ENCODE peak calls at places on chromosomes 16 and 17, in four cellular contexts. Y is H1, Q is K562, V is GM12878. J is an unnamed sample.

GRCh38 chr16:82995927-82996441 is 369.2 kb downstream of the CDH13 start:
- DNase-seq in V (no peak), Q (no peak), Y (no peak), J (no peak)

GRCh38 chr16:9123871-9124270 is 32.4 kb downstream of the HAPSTR1 start:
- DNase-seq in Y (no peak), V (no peak), Q (no peak), J (no peak)

GRCh38 chr16:5751216-5751615 is 653.6 kb upstream of the EEF2KMT start:
- DNase-seq in Y (no peak), Q (no peak), V (no peak), J (no peak)

GRCh38 chr16:23691483-23692189 is 12.9 kb downstream of the PLK1 start:
- DNase-seq in Q (no peak), V (no peak), Y (no peak), J (no peak)

GRCh38 chr17:65359016-65359415 is 202.4 kb downstream of the AXIN2 start:
- DNase-seq in V (no peak), Y (no peak), Q (no peak), J (no peak)

GRCh38 chr16:69930117-69930776 is 20.9 kb upstream of the CLEC18A start:
- DNase-seq in V (no peak), Y (no peak), Q (peak; percentile 87), J (peak; percentile 85)

GRCh38 chr17:76074390-76075363 is at the start of gene GALR2:
- DNase-seq in Y (no peak), Q (peak; percentile 35), V (no peak), J (peak; percentile 75)

GRCh38 chr16:6932871-6933390 is 399.7 kb upstream of the RBFOX1 start:
- DNase-seq in V (no peak), Q (no peak), Y (no peak), J (no peak)

GRCh38 chr17:12637015-12637414 is 28.7 kb upstream of the MYOCD start:
- DNase-seq in Y (peak; percentile 47), Q (no peak), V (no peak), J (no peak)

GRCh38 chr17:2892305-2892971 is 96.2 kb downstream of the RAP1GAP2 start:
- DNase-seq in Y (no peak), V (no peak), Q (no peak), J (peak; percentile 24)

GRCh38 chr16:87438611-87438985 is 46.5 kb downstream of the MAP1LC3B start:
- DNase-seq in Q (no peak), Y (no peak), V (no peak), J (no peak)

GRCh38 chr16:23171234-23171948 is 11.2 kb upstream of the SCNN1G start:
- DNase-seq in V (no peak), Y (no peak), Q (no peak), J (no peak)

GRCh38 chr16:24553983-24554382 is 14.6 kb downstream of the RBBP6 start:
- DNase-seq in Q (no peak), V (no peak), Y (no peak), J (no peak)

GRCh38 chr16:82971126-82971525 is 344.4 kb downstream of the CDH13 start:
- DNase-seq in V (no peak), Y (no peak), Q (no peak), J (no peak)

GRCh38 chr16:68416057-68417046 is 32.0 kb downstream of the SMPD3 start:
- DNase-seq in Y (no peak), V (no peak), Q (no peak), J (no peak)

GRCh38 chr16:79954920-79955705 is 354.6 kb upstream of the MAF start:
- DNase-seq in V (no peak), Q (no peak), Y (no peak), J (no peak)

GRCh38 chr17:68437979-68438877 is 19.1 kb downstream of the WIPI1 start:
- DNase-seq in V (no peak), Y (no peak), Q (peak; percentile 28), J (no peak)

GRCh38 chr17:57860414-57860999 is 10.7 kb upstream of the MRPS23 start:
- DNase-seq in Y (no peak), Q (no peak), V (no peak), J (peak; percentile 43)

GRCh38 chr17:50027639-50028206 is 28.2 kb upstream of the ITGA3 start:
- DNase-seq in Y (no peak), V (no peak), Q (peak; percentile 7), J (peak; percentile 56)

GRCh38 chr17:79778504-79779087 is 648 bp downstream of the CBX2 start:
- DNase-seq in Y (no peak), V (no peak), Q (peak; percentile 44), J (peak; percentile 87)

GRCh38 chr16:2950400-2950724 is 13.7 kb upstream of the KREMEN2 start:
- DNase-seq in V (no peak), Y (no peak), Q (no peak), J (no peak)

GRCh38 chr16:51719376-51719775 is 568.3 kb upstream of the SALL1 start:
- DNase-seq in Y (no peak), V (no peak), Q (no peak), J (no peak)

GRCh38 chr17:36768355-36768754 is 167.0 kb downstream of the MRM1 start:
- DNase-seq in V (no peak), Y (no peak), Q (peak; percentile 34), J (no peak)

GRCh38 chr17:8799001-8799850 is at the start of gene MFSD6L:
- DNase-seq in V (no peak), Q (no peak), Y (peak; percentile 67), J (no peak)

GRCh38 chr17:80905586-80906230 is 85.9 kb upstream of the CHMP6 start:
- DNase-seq in Q (no peak), Y (no peak), V (no peak), J (no peak)

GRCh38 chr16:11481987-11482386 is 104.7 kb downstream of the LITAF start:
- DNase-seq in V (no peak), Q (no peak), Y (no peak), J (no peak)

GRCh38 chr17:32142857-32143524 is 689 bp downstream of the RHOT1 start:
- DNase-seq in Q (peak; percentile 84), Y (no peak), V (no peak), J (peak; percentile 63)

GRCh38 chr16:58119509-58119845 is 9.7 kb downstream of the CFAP20 start:
- DNase-seq in Y (no peak), Q (no peak), V (no peak), J (no peak)

GRCh38 chr16:89114159-89114981 is 20.7 kb downstream of the ACSF3 start:
- DNase-seq in Y (no peak), V (no peak), Q (no peak), J (no peak)

DNA sequence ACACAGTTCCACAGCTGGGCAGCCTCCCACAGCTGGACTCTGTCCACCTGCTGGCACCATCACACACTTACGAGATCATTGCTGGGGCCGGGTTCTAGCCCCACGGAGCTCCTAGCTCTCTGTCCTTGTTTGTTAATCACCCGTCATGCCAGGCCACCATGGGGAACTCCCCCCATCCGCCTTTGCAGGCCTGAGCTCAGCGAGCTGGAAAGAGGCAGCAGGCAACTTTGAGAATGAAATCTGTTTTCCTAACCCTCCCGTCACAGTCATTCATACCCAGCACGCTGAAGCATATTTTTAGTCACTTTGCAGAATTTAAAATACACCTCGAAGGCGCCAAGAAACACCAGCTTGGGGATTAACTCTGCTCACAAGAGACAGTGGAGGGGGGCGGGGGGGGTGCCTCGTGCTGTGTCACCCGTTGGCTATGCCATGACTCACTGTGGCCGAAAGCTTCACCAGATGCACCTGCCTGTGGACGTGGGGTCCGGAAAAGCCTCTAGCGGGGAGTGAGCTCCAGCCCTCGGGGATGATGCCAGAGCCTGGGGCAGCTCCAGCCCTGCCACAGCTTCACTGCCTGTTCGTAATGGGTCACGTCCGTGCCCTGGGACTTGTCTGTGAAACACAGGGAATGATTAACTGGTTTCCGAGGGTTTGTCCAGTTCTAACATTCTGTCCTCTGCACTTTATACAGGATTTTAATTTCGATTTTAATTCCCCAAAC is 1.4 kb upstream of the SPNS2 start:
- DNase-seq in V (peak; percentile 21), Q (no peak), Y (no peak), J (no peak)
- TF ChIP-seq YY1 in V (no peak), Q (no peak), Y (no peak), J (no peak)

DNA sequence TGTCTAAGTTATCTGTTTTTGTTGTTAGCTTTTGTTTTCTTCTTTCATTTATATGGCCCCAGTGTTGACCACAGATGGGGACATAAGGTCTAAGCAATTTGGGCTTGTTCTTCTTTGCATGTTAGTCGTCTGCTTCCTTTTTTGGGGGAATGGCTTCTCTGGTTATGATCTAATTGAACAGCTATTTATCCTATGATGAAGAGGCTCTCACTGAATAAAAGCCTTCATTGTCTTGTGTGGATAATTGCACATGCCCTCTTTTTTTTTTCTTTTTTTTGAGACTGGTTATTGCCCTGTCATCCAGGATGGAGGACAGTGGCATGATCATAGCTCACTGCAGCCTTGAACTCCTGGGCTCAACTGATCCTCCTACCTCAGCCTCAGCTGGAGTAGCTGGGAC is 13.7 kb downstream of the SMARCE1 start:
- DNase-seq in V (no peak), Q (no peak), Y (no peak), J (no peak)
- TF ChIP-seq YY1 in V (no peak), Q (no peak), Y (no peak), J (no peak)

DNA sequence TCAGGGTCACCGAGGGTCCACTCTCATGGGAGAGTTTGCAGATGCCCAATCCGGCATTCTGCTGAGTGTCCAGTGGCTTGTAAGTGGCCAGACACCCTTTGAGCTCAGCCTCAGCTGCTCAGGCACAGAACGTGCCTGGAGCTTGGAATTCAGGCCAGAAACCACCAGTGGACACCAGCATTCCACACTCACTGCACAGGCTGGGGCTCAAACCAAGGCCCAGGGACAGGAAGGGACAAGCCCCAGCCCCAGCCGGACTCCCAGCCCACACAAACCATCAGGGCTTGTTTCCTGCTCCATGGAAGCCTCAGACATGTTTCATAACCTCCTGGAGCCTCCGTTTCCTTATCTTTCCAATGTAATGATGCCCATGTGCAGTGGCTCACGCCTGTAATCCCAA is 5.0 kb upstream of the NPRL3 start:
- DNase-seq in Q (no peak), V (no peak), Y (no peak), J (no peak)
- TF ChIP-seq YY1 in Q (no peak), V (no peak), Y (no peak), J (no peak)

GRCh38 chr17:5508855-5509254 is 22.5 kb downstream of the MIS12 start:
- DNase-seq in Y (no peak), Q (no peak), V (no peak), J (no peak)
- TF ChIP-seq YY1 in Y (no peak), Q (no peak), V (no peak), J (no peak)

DNA sequence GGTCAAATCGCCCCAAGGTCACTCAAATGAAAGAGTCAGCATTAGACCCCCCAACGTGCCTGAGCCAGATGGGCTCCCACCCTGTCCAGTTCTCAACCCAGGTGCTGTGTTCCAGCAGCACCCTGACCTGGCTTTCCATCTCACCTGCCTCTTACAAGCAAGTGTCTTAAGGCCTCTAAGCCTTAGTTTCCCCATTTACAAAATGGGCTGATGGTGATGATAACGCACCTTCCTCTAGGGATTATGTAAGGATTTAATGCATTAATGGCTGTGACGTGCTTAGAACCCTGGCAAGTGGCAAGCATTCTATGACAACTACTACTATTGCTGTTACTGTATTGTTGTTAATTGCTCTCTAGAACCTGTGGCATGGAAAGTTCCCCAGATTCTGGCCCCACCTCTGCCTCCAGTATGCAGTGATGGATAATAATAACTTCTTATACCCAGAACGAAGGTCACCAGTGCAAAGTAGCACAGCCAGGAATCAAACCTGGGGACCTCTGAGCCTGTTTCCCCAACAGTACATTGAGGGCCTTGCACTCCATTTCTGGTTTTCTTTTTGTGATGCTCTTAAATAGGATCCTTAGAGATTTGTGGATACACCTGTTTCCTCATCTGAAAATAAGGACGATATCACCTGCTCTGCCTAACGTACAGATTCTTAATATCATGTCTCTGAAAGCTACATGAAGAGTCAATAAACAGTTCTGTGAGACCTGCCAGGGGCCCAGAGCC is 3.3 kb upstream of the SLC25A39 start:
- DNase-seq in Q (no peak), Y (no peak), V (no peak), J (no peak)
- TF ChIP-seq YY1 in Q (no peak), Y (no peak), V (no peak), J (no peak)

GRCh38 chr17:60421273-60422161 is 772 bp upstream of the CHCT1 start:
- DNase-seq in Y (peak; percentile 38), V (no peak), Q (no peak), J (peak; percentile 97)
- TF ChIP-seq YY1 in Y (peak; percentile 32), V (peak; percentile 49), Q (no peak), J (no peak)